ENCODE peak calls at places on chromosomes 1 and 21, in six cellular contexts. R is fibroblast of lung, E is GM23248, H is GM12878, Y is hepatocyte, A is PC-3. S is an unnamed sample.

GRCh38 chr1:154859786-154860153 is 10.3 kb downstream of the KCNN3 start:
- DNase-seq in R (no peak), E (no peak), H (peak; percentile 83), Y (no peak), A (no peak), S (no peak)

GRCh38 chr1:240806201-240806745 is 194.3 kb upstream of the GREM2 start:
- DNase-seq in R (no peak), E (peak; percentile 51), H (no peak), Y (no peak), A (peak; percentile 75), S (no peak)

GRCh38 chr1:204468206-204468605 is 26.4 kb downstream of the PIK3C2B start:
- DNase-seq in R (no peak), E (no peak), H (no peak), Y (no peak), A (no peak), S (no peak)

GRCh38 chr1:35864813-35865212 is 18.2 kb upstream of the AGO1 start:
- DNase-seq in R (no peak), E (no peak), H (no peak), Y (no peak), A (no peak), S (no peak)

GRCh38 chr1:15965228-15965767 is 10.6 kb downstream of the ZBTB17 start:
- DNase-seq in R (peak; percentile 82), E (peak; percentile 88), H (peak; percentile 82), Y (no peak), A (no peak), S (peak; percentile 63)

GRCh38 chr1:232886304-232886703 is 64.1 kb upstream of the NTPCR start:
- DNase-seq in R (peak; percentile 37), E (no peak), H (no peak), Y (peak; percentile 43), A (no peak), S (no peak)

GRCh38 chr1:232044728-232045127 is 418.1 kb downstream of the DISC1 start:
- DNase-seq in R (no peak), E (no peak), H (no peak), Y (no peak), A (no peak), S (no peak)

GRCh38 chr1:159790237-159790917 is 9.6 kb downstream of the DUSP23 start:
- DNase-seq in R (no peak), E (peak; percentile 47), H (no peak), Y (peak; percentile 47), A (peak; percentile 65), S (peak; percentile 11)

GRCh38 chr1:33177996-33178540 is 3.8 kb downstream of the TRIM62 start:
- DNase-seq in R (no peak), E (no peak), H (no peak), Y (no peak), A (no peak), S (no peak)

GRCh38 chr1:162145966-162146696 is 76.6 kb downstream of the NOS1AP start:
- DNase-seq in R (no peak), E (no peak), H (no peak), Y (no peak), A (no peak), S (no peak)

GRCh38 chr1:118100686-118101300 is 84.2 kb downstream of the SPAG17 start:
- DNase-seq in R (peak; percentile 44), E (peak; percentile 73), H (no peak), Y (peak; percentile 18), A (peak; percentile 80), S (no peak)

GRCh38 chr1:37691497-37692077 is 729 bp upstream of the CDCA8 start:
- DNase-seq in R (peak; percentile 41), E (peak; percentile 86), H (no peak), Y (peak; percentile 77), A (peak; percentile 60), S (peak; percentile 72)

GRCh38 chr1:97423397-97423796 is 497.4 kb downstream of the DPYD start:
- DNase-seq in R (no peak), E (no peak), H (no peak), Y (no peak), A (no peak), S (no peak)

GRCh38 chr21:40658237-40658636 is 188.7 kb downstream of the DSCAM start:
- DNase-seq in R (no peak), E (no peak), H (no peak), Y (peak; percentile 24), A (no peak), S (no peak)

GRCh38 chr1:1628656-1629429 is 3.1 kb upstream of the MMP23B start:
- DNase-seq in R (no peak), E (no peak), H (no peak), Y (no peak), A (peak; percentile 30), S (no peak)

GRCh38 chr1:53862507-53862906 is 24.4 kb upstream of the NDC1 start:
- DNase-seq in R (no peak), E (no peak), H (no peak), Y (no peak), A (no peak), S (no peak)

GRCh38 chr21:44767834-44768831 is 33.5 kb downstream of the UBE2G2 start:
- DNase-seq in R (no peak), E (no peak), H (no peak), Y (no peak), A (no peak), S (no peak)

GRCh38 chr1:186574951-186575747 is 105.1 kb downstream of the PTGS2 start:
- DNase-seq in R (peak; percentile 72), E (peak; percentile 39), H (no peak), Y (no peak), A (peak; percentile 16), S (peak; percentile 38)

GRCh38 chr1:18761948-18762905 is 97.2 kb downstream of the TAS1R2 start:
- DNase-seq in R (no peak), E (no peak), H (no peak), Y (no peak), A (no peak), S (no peak)

GRCh38 chr1:66495490-66495889 is 38.5 kb upstream of the SGIP1 start:
- DNase-seq in R (peak; percentile 28), E (peak; percentile 85), H (no peak), Y (no peak), A (no peak), S (no peak)

GRCh38 chr21:42513985-42514882 is 582 bp downstream of the SLC37A1 start:
- DNase-seq in R (peak; percentile 24), E (peak; percentile 26), H (no peak), Y (peak; percentile 69), A (peak; percentile 44), S (peak; percentile 58)

GRCh38 chr21:33071878-33072306 is 2.0 kb downstream of the OLIG1 start:
- DNase-seq in R (peak; percentile 21), E (peak; percentile 31), H (no peak), Y (no peak), A (no peak), S (peak; percentile 23)

GRCh38 chr1:190193508-190193907 is 284.2 kb downstream of the BRINP3 start:
- DNase-seq in R (no peak), E (no peak), H (no peak), Y (no peak), A (no peak), S (no peak)

GRCh38 chr1:30511563-30512252 is 211.7 kb downstream of the MATN1 start:
- DNase-seq in R (peak; percentile 72), E (peak; percentile 84), H (no peak), Y (no peak), A (peak; percentile 60), S (no peak)

DNA sequence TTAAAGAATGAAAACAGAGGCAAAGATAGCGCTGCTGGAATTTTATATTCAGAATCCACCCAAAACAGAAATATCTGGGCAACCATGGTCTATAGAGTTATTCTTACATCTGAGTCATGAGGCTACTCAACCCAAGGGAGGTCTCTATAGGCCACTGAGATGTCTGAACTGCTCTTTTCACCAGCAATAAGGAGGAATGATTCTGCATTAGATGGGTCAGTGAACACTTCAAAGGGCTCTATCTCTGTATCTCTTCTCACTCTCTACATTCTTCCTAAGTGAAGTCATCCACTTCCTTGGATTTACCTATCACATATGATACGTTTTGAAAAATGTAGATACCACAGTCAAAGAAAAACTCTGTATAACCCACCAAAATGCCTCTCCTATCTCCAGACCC is 90.2 kb upstream of the NGF start:
- DNase-seq in R (peak; percentile 63), E (peak; percentile 26), H (no peak), Y (no peak), A (peak; percentile 34), S (no peak)
- H2AFZ ChIP-seq in R (no peak overlapping the region), E (no peak overlapping the region), H (no peak overlapping the region), Y (no peak overlapping the region), A (no peak overlapping the region), S (no peak overlapping the region)

GRCh38 chr1:226029568-226030225 is 30.6 kb upstream of the SDE2 start:
- DNase-seq in R (no peak), E (no peak), H (no peak), Y (no peak), A (no peak), S (no peak)
- H2AFZ ChIP-seq in R (no peak overlapping the region), E (no peak overlapping the region), H (peak overlapping the region; percentile 22), Y (no peak overlapping the region), A (no peak overlapping the region), S (no peak overlapping the region)

DNA sequence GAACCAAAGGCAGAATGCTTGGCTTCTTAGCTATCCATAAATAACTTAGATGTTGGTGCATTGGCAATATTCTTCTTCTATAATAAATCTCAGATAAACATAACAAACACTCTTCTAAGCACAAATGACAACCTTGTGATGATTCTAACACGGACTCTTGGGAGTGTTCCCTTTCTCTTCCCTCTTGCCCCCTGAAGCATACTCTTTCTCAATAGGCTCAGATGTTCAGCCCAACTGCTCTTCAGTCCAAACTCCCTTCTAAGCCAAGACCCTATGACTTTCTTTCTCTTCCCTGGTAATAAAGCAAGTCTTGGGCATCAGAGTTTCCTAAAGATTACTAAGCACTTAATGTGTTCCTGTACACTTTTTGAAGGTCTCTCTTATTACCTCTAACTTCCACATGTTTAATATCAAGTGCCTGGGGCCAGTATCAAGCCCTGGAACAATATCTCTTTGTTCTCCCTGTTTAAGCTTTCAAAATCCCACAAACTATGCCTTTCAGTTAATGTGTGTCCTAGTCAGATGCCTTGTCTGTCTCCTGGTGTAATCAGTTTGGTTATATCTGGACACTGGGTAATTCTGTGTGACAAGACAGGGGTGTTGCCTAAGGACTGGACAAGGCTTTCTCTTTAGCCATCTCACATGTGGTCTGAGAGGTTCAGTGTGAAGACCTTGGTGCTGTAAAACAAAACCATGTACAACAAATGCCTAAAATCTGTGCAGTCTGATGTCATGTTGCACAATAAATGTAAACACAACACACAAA is 92.9 kb upstream of the IVNS1ABP start:
- DNase-seq in R (no peak), E (no peak), H (no peak), Y (no peak), A (no peak), S (peak; percentile 63)
- H2AFZ ChIP-seq in R (no peak overlapping the region), E (no peak overlapping the region), H (no peak overlapping the region), Y (no peak overlapping the region), A (no peak overlapping the region), S (no peak overlapping the region)

DNA sequence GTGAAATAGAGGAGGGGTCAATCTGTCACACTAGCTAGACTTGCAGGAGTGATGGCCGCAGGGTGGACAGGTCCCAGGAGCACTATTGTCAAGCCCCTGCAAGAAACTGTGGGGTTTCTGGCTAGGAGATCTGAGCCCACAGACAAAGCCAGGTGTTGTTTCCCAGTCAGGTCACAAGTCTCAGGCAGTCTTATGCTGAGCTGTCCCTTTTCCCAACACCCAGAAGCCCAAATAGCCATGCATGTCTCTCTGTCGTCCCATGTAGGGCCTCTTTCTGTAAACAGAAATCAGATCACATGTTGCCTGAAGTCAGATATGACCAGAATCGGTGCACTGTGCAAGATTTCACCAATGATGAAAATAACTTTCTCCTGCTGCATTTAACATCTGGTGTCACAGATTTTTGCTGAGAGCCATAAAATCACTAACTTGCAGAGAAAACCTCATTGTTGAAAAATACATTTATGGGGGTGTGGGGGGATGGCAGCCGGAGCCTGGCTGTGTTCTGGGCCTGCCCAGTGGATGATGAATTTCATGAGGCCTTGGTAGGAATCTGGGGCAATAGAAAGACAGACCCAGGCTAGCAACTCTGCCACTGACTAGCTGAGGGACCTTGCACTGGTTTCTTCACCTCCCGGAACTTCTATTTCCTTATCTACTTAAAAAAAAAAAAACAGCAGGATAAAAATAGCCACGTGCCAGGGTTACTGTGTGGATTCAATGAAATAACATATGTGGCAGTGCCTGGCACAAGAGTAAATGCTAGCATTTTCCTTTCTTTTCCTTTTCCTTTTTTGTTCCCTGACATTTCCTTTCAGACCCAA is 158.9 kb upstream of the NFIA start:
- DNase-seq in R (no peak), E (no peak), H (no peak), Y (peak; percentile 45), A (no peak), S (no peak)
- H2AFZ ChIP-seq in R (no peak overlapping the region), E (no peak overlapping the region), H (no peak overlapping the region), Y (no peak overlapping the region), A (no peak overlapping the region), S (no peak overlapping the region)